ENCODE peak calls at places on chromosomes 3 and 15, in seven cellular contexts. F is endodermal cell, U is A549, E is OCI-LY7, N is IMR-90, R is WERI-Rb-1, H is DND-41. Z is an unnamed sample. For H3K9me3, the result is how much of the 10 kb centered on the place peaks cover.

GRCh38 chr3:186167646-186168045 is 58.8 kb upstream of the ETV5 start:
- DNase-seq in F (no peak), U (no peak), E (no peak), N (no peak), R (no peak), H (no peak), Z (no peak)

GRCh38 chr3:57073628-57074027 is 13.2 kb downstream of the SPATA12 start:
- DNase-seq in F (no peak), U (no peak), E (no peak), N (no peak), R (no peak), H (no peak), Z (no peak)

GRCh38 chr3:133295199-133295901 is 104.5 kb upstream of the BFSP2 start:
- DNase-seq in F (peak), U (no peak), E (no peak), N (peak), R (no peak), H (no peak), Z (no peak)

GRCh38 chr3:194139085-194139976 is 3.4 kb downstream of the HES1 start:
- DNase-seq in F (peak), U (peak), E (peak), N (peak), R (peak), H (peak), Z (no peak)

GRCh38 chr3:185737020-185737419 is 87.8 kb downstream of the IGF2BP2 start:
- DNase-seq in F (no peak), U (no peak), E (no peak), N (peak), R (no peak), H (no peak), Z (no peak)

GRCh38 chr15:41816788-41817187 is 11.1 kb upstream of the JMJD7 start:
- DNase-seq in F (no peak), U (no peak), E (no peak), N (no peak), R (no peak), H (no peak), Z (no peak)

GRCh38 chr3:120239644-120240043 is 45.4 kb downstream of the GPR156 start:
- DNase-seq in F (peak), U (no peak), E (no peak), N (no peak), R (no peak), H (no peak), Z (no peak)

GRCh38 chr3:66037330-66037985 is 1.3 kb downstream of the MAGI1 start:
- DNase-seq in F (peak), U (peak), E (no peak), N (peak), R (peak), H (no peak), Z (no peak)

GRCh38 chr15:80177151-80177550 is 24.4 kb downstream of the FAH start:
- DNase-seq in F (no peak), U (no peak), E (no peak), N (no peak), R (no peak), H (no peak), Z (no peak)

GRCh38 chr3:42489937-42490227 is 12.6 kb upstream of the VIPR1 start:
- DNase-seq in F (no peak), U (no peak), E (no peak), N (no peak), R (no peak), H (no peak), Z (no peak)

GRCh38 chr3:195008816-195009215 is 262.1 kb downstream of the XXYLT1 start:
- DNase-seq in F (peak), U (no peak), E (no peak), N (no peak), R (no peak), H (no peak), Z (no peak)

GRCh38 chr3:136657526-136657925 is 94.7 kb downstream of the STAG1 start:
- DNase-seq in F (no peak), U (no peak), E (no peak), N (no peak), R (no peak), H (no peak), Z (no peak)

GRCh38 chr3:139477710-139478640 is 1.7 kb upstream of the RBP2 start:
- DNase-seq in F (no peak), U (no peak), E (no peak), N (no peak), R (no peak), H (no peak), Z (no peak)

GRCh38 chr15:74307827-74308642 is 59.4 kb downstream of the CYP11A1 start:
- DNase-seq in F (peak), U (peak), E (peak), N (peak), R (peak), H (peak), Z (no peak)

GRCh38 chr3:131543714-131544113 is 40.9 kb upstream of the MRPL3 start:
- DNase-seq in F (no peak), U (peak), E (no peak), N (peak), R (peak), H (no peak), Z (no peak)

GRCh38 chr15:90957105-90957790 is 2.6 kb downstream of the RCCD1 start:
- DNase-seq in F (peak), U (no peak), E (no peak), N (peak), R (no peak), H (no peak), Z (no peak)

GRCh38 chr3:172346161-172346560 is 102.1 kb downstream of the GHSR start:
- DNase-seq in F (no peak), U (no peak), E (no peak), N (no peak), R (no peak), H (no peak), Z (no peak)

GRCh38 chr3:144771401-144771870 is 799.8 kb downstream of the DIPK2A start:
- DNase-seq in F (no peak), U (no peak), E (no peak), N (no peak), R (no peak), H (no peak), Z (no peak)

GRCh38 chr3:144821583-144821982 is 850.0 kb downstream of the DIPK2A start:
- DNase-seq in F (no peak), U (no peak), E (no peak), N (peak), R (no peak), H (no peak), Z (no peak)

GRCh38 chr3:157785071-157785826 is 282.0 kb upstream of the VEPH1 start:
- DNase-seq in F (peak), U (peak), E (no peak), N (peak), R (no peak), H (no peak), Z (no peak)

GRCh38 chr3:189710620-189711388 is 79.6 kb downstream of the TP63 start:
- DNase-seq in F (no peak), U (peak), E (no peak), N (peak), R (no peak), H (no peak), Z (no peak)

GRCh38 chr3:19107719-19108118 is 40.6 kb upstream of the KCNH8 start:
- DNase-seq in F (no peak), U (no peak), E (no peak), N (no peak), R (no peak), H (no peak), Z (no peak)

GRCh38 chr3:48038971-48039481 is 22.8 kb upstream of the MAP4 start:
- DNase-seq in F (no peak), U (no peak), E (no peak), N (no peak), R (no peak), H (no peak), Z (no peak)

GRCh38 chr3:61631108-61631769 is 69.9 kb downstream of the PTPRG start:
- DNase-seq in F (no peak), U (no peak), E (peak), N (no peak), R (no peak), H (no peak), Z (no peak)

GRCh38 chr15:52171386-52171785 is 19.8 kb downstream of the GNB5 start:
- DNase-seq in F (no peak), U (no peak), E (peak), N (peak), R (no peak), H (no peak), Z (no peak)

GRCh38 chr15:99055555-99056134 is 48.1 kb upstream of the PGPEP1L start:
- DNase-seq in F (no peak), U (no peak), E (no peak), N (no peak), R (no peak), H (no peak), Z (no peak)

GRCh38 chr15:70453238-70453637 is 310.1 kb downstream of the UACA start:
- DNase-seq in F (no peak), U (no peak), E (no peak), N (no peak), R (no peak), H (no peak), Z (no peak)

GRCh38 chr15:100020181-100020580 is 286.9 kb upstream of the LYSMD4 start:
- DNase-seq in F (peak), U (no peak), E (no peak), N (no peak), R (no peak), H (no peak), Z (no peak)

GRCh38 chr15:91946914-91947313 is 93.4 kb downstream of the SLCO3A1 start:
- DNase-seq in F (peak), U (no peak), E (no peak), N (no peak), R (no peak), H (no peak), Z (no peak)

GRCh38 chr3:65194044-65194714 is 506.4 kb upstream of the ADAMTS9 start:
- DNase-seq in F (no peak), U (no peak), E (no peak), N (no peak), R (no peak), H (no peak), Z (no peak)

GRCh38 chr15:48332642-48333034 is 1.4 kb downstream of the DUT start:
- DNase-seq in F (no peak), U (no peak), E (peak), N (no peak), R (no peak), H (peak), Z (no peak)

GRCh38 chr15:95843241-95843851 is 487.2 kb upstream of the NR2F2 start:
- DNase-seq in F (no peak), U (no peak), E (no peak), N (no peak), R (no peak), H (peak), Z (no peak)

GRCh38 chr15:56040081-56041035 is 46.9 kb upstream of the NEDD4 start:
- DNase-seq in F (no peak), U (peak), E (no peak), N (peak), R (no peak), H (no peak), Z (no peak)

GRCh38 chr15:43483306-43484128 is 9.4 kb downstream of the TP53BP1 start:
- DNase-seq in F (no peak), U (peak), E (peak), N (no peak), R (no peak), H (no peak), Z (no peak)

GRCh38 chr3:101890716-101891115 is 41.4 kb downstream of the NFKBIZ start:
- DNase-seq in F (no peak), U (no peak), E (no peak), N (peak), R (no peak), H (no peak), Z (no peak)

GRCh38 chr3:45362768-45363167 is 25.6 kb upstream of the LARS2 start:
- DNase-seq in F (no peak), U (no peak), E (no peak), N (peak), R (no peak), H (no peak), Z (no peak)

GRCh38 chr3:49020335-49021212 is 1.3 kb upstream of the NDUFAF3 start:
- DNase-seq in F (peak), U (no peak), E (peak), N (no peak), R (peak), H (peak), Z (no peak)

GRCh38 chr3:197811343-197811742 is 20.3 kb downstream of the LRCH3 start:
- DNase-seq in F (no peak), U (no peak), E (no peak), N (peak), R (no peak), H (no peak), Z (no peak)

GRCh38 chr3:133862161-133862560 is 33.5 kb downstream of the RAB6B start:
- DNase-seq in F (no peak), U (no peak), E (no peak), N (no peak), R (no peak), H (no peak), Z (no peak)

GRCh38 chr3:179526989-179527391 is 35.7 kb upstream of the ACTL6A start:
- DNase-seq in F (peak), U (peak), E (no peak), N (peak), R (no peak), H (no peak), Z (no peak)
- H3K27ac ChIP-seq in F (no peak), U (no peak), E (no peak), N (peak), R (no peak), H (no peak), Z (no peak)

GRCh38 chr15:31200735-31201151 is 99.2 kb upstream of the TRPM1 start:
- DNase-seq in F (peak), U (peak), E (peak), N (peak), R (peak), H (no peak), Z (peak)
- TF ChIP-seq CTCF in F (peak), U (peak), E (peak), N (peak), R (peak), H (peak), Z (peak)

DNA sequence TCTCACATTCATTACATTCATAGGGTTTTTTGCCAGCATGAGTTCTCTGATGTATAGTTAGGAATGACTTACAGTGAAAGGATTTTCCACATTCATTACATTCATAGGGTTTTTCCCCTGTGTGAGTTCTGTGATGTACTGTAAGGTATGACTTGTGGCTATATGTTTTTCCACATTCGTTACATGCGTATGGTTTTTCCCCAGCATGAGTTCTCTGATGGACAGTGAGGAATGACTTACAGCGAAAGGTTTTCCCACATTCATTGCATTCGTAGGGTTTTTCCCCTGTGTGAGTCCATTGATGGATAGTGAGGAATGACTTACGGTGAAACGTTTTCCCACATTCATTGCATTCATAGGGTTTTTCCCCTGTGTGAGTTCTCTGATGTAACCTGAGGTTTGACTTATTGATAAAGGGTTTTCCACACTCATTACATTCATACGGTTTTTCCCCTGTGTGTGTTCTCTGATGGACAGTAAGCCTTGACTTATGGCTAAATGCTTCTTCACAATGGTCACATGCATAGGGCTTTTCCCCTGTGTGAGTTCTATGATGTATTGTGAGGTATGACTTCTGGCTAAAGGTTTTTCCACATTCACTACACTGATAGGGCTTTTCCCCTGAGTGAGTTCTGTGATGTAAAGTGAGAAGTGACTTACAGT is 47.4 kb downstream of the ZNF717 start:
- DNase-seq in F (no peak), U (peak), E (no peak), N (peak), R (no peak), H (no peak), Z (no peak)
- H3K9me3 ChIP-seq in F (half or more), U (under half), E (under half), N (half or more), R (under half), H (under half), Z (half or more)

DNA sequence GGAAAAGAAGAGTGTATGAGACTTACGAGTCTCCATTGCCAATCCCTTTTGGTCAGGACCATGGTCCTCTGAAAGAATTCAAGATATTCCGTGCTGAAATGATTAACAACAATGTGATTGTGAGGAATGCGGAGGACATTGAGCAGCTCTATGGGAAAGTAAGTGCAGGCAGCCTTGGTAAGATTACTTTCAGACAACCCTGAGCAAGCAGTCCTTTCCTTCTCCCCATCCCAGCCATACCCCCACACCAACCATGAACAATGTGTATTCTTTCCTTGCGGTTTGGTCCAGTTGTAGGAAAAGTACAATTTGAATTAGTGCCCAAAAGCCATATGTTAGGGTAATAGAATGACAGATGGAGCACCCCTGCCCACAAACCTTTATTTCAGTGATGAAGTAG is 5.6 kb downstream of the TSEN2 start:
- DNase-seq in F (no peak), U (no peak), E (no peak), N (no peak), R (no peak), H (no peak), Z (no peak)
- H3K27ac ChIP-seq in F (no peak), U (no peak), E (no peak), N (no peak), R (peak), H (no peak), Z (no peak)

GRCh38 chr3:52388933-52389332 is 56.0 kb downstream of the SEMA3G start:
- DNase-seq in F (no peak), U (peak), E (peak), N (no peak), R (no peak), H (no peak), Z (no peak)
- TF ChIP-seq CTCF in F (no peak), U (no peak), E (peak), N (no peak), R (no peak), H (no peak), Z (no peak)

GRCh38 chr3:27726240-27726639 is 4.1 kb upstream of the EOMES start:
- DNase-seq in F (no peak), U (no peak), E (no peak), N (no peak), R (no peak), H (no peak), Z (no peak)
- H3K9me3 ChIP-seq in F (under half), U (under half), E (under half), N (under half), R (under half), H (under half), Z (under half)

DNA sequence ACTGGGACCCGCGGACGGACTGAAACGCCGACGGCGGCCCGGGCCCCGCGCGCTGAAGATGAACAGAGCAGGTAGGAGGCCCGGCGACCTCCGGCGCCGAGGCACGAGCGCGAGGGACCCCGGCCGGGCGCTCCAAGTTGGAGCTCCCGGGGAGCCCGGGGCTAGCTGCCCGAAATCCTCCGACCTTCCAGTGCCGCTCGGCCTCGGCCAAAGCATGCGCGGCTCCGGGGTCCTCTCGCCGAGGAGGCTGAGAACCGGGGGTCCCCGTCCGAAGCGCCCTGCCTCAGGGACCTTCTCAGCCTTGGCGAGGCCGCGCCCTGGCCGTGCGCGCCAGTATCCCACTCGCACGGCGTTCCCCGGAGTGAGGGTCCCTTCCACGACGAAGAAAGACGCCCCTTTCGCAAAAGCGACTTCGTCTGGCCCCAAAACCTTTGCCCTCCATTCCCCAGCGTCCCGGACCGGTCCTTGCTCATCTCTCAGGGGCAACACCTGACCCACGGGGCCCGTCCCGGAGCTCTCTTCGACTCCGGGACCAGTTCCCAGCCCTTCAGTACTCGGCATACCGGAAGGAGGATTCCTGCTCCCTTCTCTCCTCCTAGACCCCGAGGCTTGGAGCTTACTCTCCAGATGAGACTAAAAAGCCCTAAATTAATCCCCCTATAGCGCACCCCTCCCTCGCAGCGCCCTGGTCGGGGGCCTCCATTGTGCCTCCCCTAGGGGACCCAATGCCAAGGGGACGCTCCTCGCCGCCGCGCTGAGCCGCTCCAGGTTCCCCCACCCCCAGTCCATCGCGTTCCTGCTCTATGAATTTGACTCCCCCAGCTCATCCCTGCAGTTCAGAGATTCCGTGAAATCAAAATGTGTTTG is 7.7 kb upstream of the FGD5 start:
- DNase-seq in F (peak), U (no peak), E (no peak), N (no peak), R (no peak), H (no peak), Z (no peak)
- H3K27ac ChIP-seq in F (no peak), U (no peak), E (no peak), N (no peak), R (no peak), H (no peak), Z (no peak)

GRCh38 chr3:97959863-97960262 is 12.4 kb downstream of the RIOX2 start:
- DNase-seq in F (no peak), U (no peak), E (no peak), N (no peak), R (no peak), H (no peak), Z (no peak)

GRCh38 chr3:97958396-97958795 is 13.8 kb downstream of the RIOX2 start:
- DNase-seq in F (no peak), U (no peak), E (no peak), N (peak), R (no peak), H (no peak), Z (no peak)

GRCh38 chr3:97960561-97961275 is 11.5 kb downstream of the RIOX2 start:
- DNase-seq in F (no peak), U (no peak), E (no peak), N (no peak), R (no peak), H (no peak), Z (no peak)

GRCh38 chr3:97958796-97959195 is 13.4 kb downstream of the RIOX2 start:
- DNase-seq in F (no peak), U (no peak), E (no peak), N (no peak), R (no peak), H (no peak), Z (no peak)

GRCh38 chr3:97961276-97961623 is 11.0 kb downstream of the RIOX2 start:
- DNase-seq in F (no peak), U (no peak), E (no peak), N (no peak), R (no peak), H (no peak), Z (no peak)
- TF ChIP-seq CTCF in F (no peak), U (no peak), E (no peak), N (no peak), R (no peak), H (no peak), Z (no peak)

DNA sequence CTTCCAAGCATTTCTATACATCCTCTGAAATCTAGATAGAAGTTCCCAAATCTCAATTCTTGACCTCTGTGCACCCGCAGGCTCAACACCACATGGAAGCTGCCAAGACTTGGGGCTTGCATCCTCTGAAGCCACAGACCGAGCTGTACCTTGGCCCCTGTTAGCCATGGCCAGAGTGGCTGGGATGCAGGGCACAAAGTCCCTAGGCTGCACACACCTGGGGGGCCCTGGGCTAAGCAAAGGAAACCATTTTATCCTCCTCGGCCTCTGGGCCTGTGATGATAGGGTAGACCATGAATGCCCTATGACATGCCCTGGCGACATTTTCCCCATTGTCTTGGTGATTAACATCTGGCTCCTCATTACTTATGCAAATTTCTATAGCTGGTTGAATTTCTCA is 97.1 kb upstream of the CCDC39 start:
- DNase-seq in F (no peak), U (no peak), E (no peak), N (no peak), R (no peak), H (no peak), Z (no peak)
- H3K9me3 ChIP-seq in F (under half), U (under half), E (under half), N (under half), R (under half), H (under half), Z (under half)